ENCODE peak calls at places on chromosomes 16 and 17, in seven cellular contexts. L is psoas muscle, D is uterus, E is Panc1, C is right lobe of liver, Y is Karpas-422, T is heart right ventricle. S is an unnamed sample.

GRCh38 chr16:67719778-67720144 is 645 bp upstream of the GFOD2 start:
- DNase-seq in L (no peak), Y (peak; percentile 64), D (no peak), E (no peak), C (no peak), T (no peak), S (no peak)

GRCh38 chr17:2025220-2025621 is at the start of gene RTN4RL1:
- DNase-seq in L (peak; percentile 67), Y (peak; percentile 84), E (no peak), T (peak; percentile 76), D (peak; percentile 65), C (peak; percentile 82), S (no peak)

GRCh38 chr17:47423406-47424295 is 99.9 kb downstream of the EFCAB13 start:
- DNase-seq in L (peak; percentile 13), C (peak; percentile 62), Y (no peak), E (no peak), D (no peak), T (peak; percentile 14), S (no peak)

GRCh38 chr17:45729284-45729907 is 54.7 kb upstream of the CRHR1 start:
- DNase-seq in L (no peak), E (no peak), C (no peak), D (no peak), Y (no peak), T (no peak), S (no peak)

GRCh38 chr17:61638087-61638486 is 47.1 kb upstream of the NACA2 start:
- DNase-seq in L (no peak), E (no peak), D (no peak), Y (no peak), C (no peak), T (no peak), S (no peak)

GRCh38 chr16:11479916-11480315 is 106.8 kb downstream of the LITAF start:
- DNase-seq in E (no peak), T (no peak), L (no peak), Y (no peak), C (no peak), D (no peak), S (no peak)

GRCh38 chr16:71758293-71758760 is 33.8 kb upstream of the PHLPP2 start:
- DNase-seq in E (no peak), C (no peak), L (no peak), T (no peak), Y (no peak), D (no peak), S (no peak)

GRCh38 chr16:89545831-89546574 is 14.5 kb upstream of the RPL13 start:
- DNase-seq in T (no peak), C (peak; percentile 84), L (no peak), Y (no peak), E (no peak), D (no peak), S (no peak)

GRCh38 chr16:86888240-86889044 is 310.1 kb downstream of the FOXL1 start:
- DNase-seq in E (no peak), T (no peak), Y (no peak), L (no peak), D (no peak), C (no peak), S (no peak)

GRCh38 chr17:77577491-77577890 is 381.0 kb upstream of the TNRC6C start:
- DNase-seq in C (no peak), Y (no peak), T (no peak), E (no peak), D (no peak), L (no peak), S (no peak)

GRCh38 chr16:20301840-20302239 is 25.5 kb downstream of the GP2 start:
- DNase-seq in C (no peak), L (no peak), E (no peak), D (no peak), T (no peak), Y (no peak), S (no peak)

GRCh38 chr16:58046936-58047335 is 21.4 kb downstream of the MMP15 start:
- DNase-seq in T (no peak), E (no peak), D (no peak), C (no peak), Y (no peak), L (no peak), S (no peak)

GRCh38 chr17:70353408-70354092 is 184.2 kb downstream of the KCNJ2 start:
- DNase-seq in E (no peak), C (no peak), T (no peak), L (no peak), D (no peak), Y (no peak), S (no peak)

GRCh38 chr17:64661981-64662773 is at the start of gene SMURF2:
- DNase-seq in C (peak; percentile 85), L (peak; percentile 81), E (no peak), T (peak; percentile 82), Y (peak; percentile 89), D (peak; percentile 73), S (peak; percentile 88)

GRCh38 chr17:29393451-29393850 is 3.3 kb downstream of the TAOK1 start:
- DNase-seq in L (no peak), Y (no peak), C (no peak), T (no peak), E (no peak), D (no peak), S (no peak)

GRCh38 chr17:62070900-62071299 is 5.8 kb upstream of the MED13 start:
- DNase-seq in D (no peak), Y (no peak), E (no peak), T (no peak), L (no peak), C (no peak), S (no peak)

GRCh38 chr17:75267403-75268232 is 3.4 kb downstream of the MIF4GD start:
- DNase-seq in L (no peak), E (no peak), D (no peak), T (no peak), Y (peak; percentile 63), C (no peak), S (no peak)

GRCh38 chr17:77755410-77755963 is 203.0 kb upstream of the TNRC6C start:
- DNase-seq in T (no peak), C (no peak), E (no peak), D (no peak), Y (no peak), L (no peak), S (no peak)

GRCh38 chr16:61797296-61797695 is 238.9 kb downstream of the CDH8 start:
- DNase-seq in E (no peak), D (no peak), C (no peak), T (no peak), Y (no peak), L (no peak), S (no peak)

GRCh38 chr17:64061157-64061898 is 40.9 kb upstream of the ICAM2 start:
- DNase-seq in L (no peak), T (no peak), E (no peak), C (no peak), Y (no peak), D (no peak), S (no peak)

GRCh38 chr17:63116228-63116627 is 150.2 kb downstream of the TANC2 start:
- DNase-seq in L (no peak), E (no peak), C (no peak), T (no peak), Y (no peak), D (no peak), S (no peak)

GRCh38 chr16:28192811-28193529 is 18.8 kb downstream of the XPO6 start:
- DNase-seq in Y (peak; percentile 77), D (no peak), T (no peak), E (no peak), L (no peak), C (no peak), S (no peak)

GRCh38 chr17:80029235-80029974 is 6.3 kb downstream of the TBC1D16 start:
- DNase-seq in L (peak; percentile 91), Y (no peak), C (peak; percentile 94), T (peak; percentile 79), E (no peak), D (peak; percentile 87), S (peak; percentile 73)

GRCh38 chr17:77482375-77483127 is 341.8 kb downstream of the SEC14L1 start:
- DNase-seq in C (no peak), Y (no peak), T (no peak), D (no peak), L (no peak), E (no peak), S (no peak)

DNA sequence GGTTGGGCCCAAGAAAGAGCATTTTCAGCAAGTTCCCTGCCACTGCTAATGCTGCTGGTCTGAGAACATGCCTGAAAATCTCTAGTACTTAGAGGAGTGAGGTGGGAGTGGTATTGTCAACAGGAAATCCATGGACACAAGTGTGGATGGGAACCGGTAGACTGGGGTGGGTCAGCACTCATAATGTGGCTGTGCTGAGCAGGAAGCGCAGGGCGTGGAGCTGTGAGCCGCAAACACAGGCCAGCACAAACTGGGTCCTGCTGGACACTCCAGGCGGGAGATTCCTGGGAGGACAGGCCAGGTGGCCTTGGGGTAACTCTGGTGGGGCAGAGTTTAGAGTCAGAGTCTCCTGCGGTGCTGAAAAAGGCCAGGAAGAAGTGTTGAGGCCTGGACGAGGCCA is 62.5 kb downstream of the BANP start:
- DNase-seq in L (no peak), C (peak; percentile 26), E (no peak), D (no peak), Y (no peak), T (no peak), S (no peak)
- H3K4me3 ChIP-seq in L (no peak overlapping the region), C (no peak overlapping the region), E (no peak overlapping the region), D (no peak overlapping the region), Y (no peak overlapping the region), T (no peak overlapping the region), S (no peak overlapping the region)

GRCh38 chr16:75864243-75864642 is 138.0 kb upstream of the CPHXL start:
- DNase-seq in C (no peak), D (no peak), E (no peak), T (no peak), Y (no peak), L (no peak), S (no peak)

GRCh38 chr16:75868636-75869389 is 142.5 kb upstream of the CPHXL start:
- DNase-seq in C (no peak), D (no peak), E (no peak), L (no peak), Y (no peak), T (no peak), S (no peak)
- H3K27ac ChIP-seq in C (no peak overlapping the region), D (no peak overlapping the region), E (no peak overlapping the region), L (no peak overlapping the region), Y (no peak overlapping the region), T (no peak overlapping the region), S (no peak overlapping the region)

DNA sequence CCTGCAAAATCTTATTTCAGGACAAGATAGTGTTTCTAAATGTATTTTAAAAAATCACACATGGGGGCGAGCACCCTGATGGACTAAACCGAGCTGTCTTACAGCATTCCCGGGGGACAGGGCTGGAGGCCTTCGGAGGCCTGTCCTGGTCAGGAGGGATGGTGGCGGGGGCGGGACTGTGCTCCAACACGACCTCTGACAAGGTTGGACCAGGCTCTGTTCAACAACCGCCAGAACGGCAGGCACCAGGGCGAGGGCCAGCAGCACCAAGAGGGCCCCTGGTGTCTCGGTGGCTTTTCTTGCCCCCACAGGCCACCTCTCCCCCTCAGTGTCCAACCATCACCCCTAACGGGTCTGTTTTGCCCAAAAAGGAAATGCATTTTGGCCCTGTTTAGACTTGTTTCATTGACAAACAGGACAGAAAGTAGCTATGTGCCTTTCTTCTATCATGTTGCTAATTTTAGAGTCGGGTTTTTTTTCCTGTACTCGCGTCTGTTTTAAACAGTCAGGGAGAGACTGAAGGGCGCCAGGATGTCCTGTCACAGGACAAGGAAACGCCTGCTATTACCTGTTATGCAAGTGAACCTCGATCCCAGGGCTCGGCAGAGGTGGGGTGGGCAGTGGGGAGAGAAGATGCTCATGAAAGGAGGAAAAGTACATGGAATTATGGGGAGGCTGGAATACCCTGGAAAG is 11.7 kb downstream of the TMEM204 start:
- DNase-seq in L (no peak), D (no peak), E (no peak), Y (no peak), C (no peak), T (peak; percentile 77), S (no peak)
- H3K4me1 ChIP-seq in L (peaks cover 34% of the 10 kb centered on the region), D (no peaks in the 10 kb centered on the region), E (peaks cover 7% of the 10 kb centered on the region), Y (no peaks in the 10 kb centered on the region), C (no peaks in the 10 kb centered on the region), T (peaks cover 100% of the 10 kb centered on the region), S (no peaks in the 10 kb centered on the region)

GRCh38 chr16:4814542-4815173 is 12.2 kb upstream of the ROGDI start:
- DNase-seq in T (peak; percentile 44), C (peak; percentile 67), E (no peak), L (no peak), Y (no peak), D (no peak), S (no peak)
- H3K4me3 ChIP-seq in T (no peak overlapping the region), C (no peak overlapping the region), E (no peak overlapping the region), L (peak overlapping the region; percentile 24), Y (no peak overlapping the region), D (no peak overlapping the region), S (no peak overlapping the region)